ENCODE peak calls at places on chromosome 20, in five cellular contexts. B is adipocyte; X is activated naive CD4-positive, alpha-beta T cell treated with Interleukin-2 at 50 U/mL for 16 hours; I is fibroblast of pulmonary artery; D is non-pigmented ciliary epithelial cell. A is an unnamed sample.

GRCh38 chr20:51469578-51470520 is 72.7 kb downstream of the NFATC2 start:
- DNase-seq in D (no peak), I (no peak), B (no peak), X (no peak), A (no peak)

GRCh38 chr20:33132858-33133615 is 34.9 kb upstream of the BPIFA2 start:
- DNase-seq in I (no peak), D (no peak), X (no peak), B (no peak), A (no peak)

GRCh38 chr20:35673884-35674283 is 9.2 kb upstream of the CPNE1 start:
- DNase-seq in X (no peak), I (no peak), B (no peak), D (no peak), A (no peak)

GRCh38 chr20:31923388-31924271 is 28.2 kb downstream of the PDRG1 start:
- DNase-seq in D (no peak), B (no peak), I (peak), X (no peak), A (no peak)

GRCh38 chr20:62062661-62063600 is 2.8 kb downstream of the TAF4 start:
- DNase-seq in I (no peak), D (no peak), X (no peak), B (no peak), A (no peak)

GRCh38 chr20:3805594-3806264 is 9.6 kb downstream of the CDC25B start:
- DNase-seq in X (no peak), D (no peak), B (peak), I (peak), A (no peak)

GRCh38 chr20:49450281-49450707 is 32.2 kb downstream of the KCNB1 start:
- DNase-seq in I (no peak), B (no peak), X (no peak), D (no peak), A (no peak)

GRCh38 chr20:47814632-47815415 is 29.5 kb upstream of the SULF2 start:
- DNase-seq in I (no peak), X (no peak), B (no peak), D (no peak), A (no peak)

GRCh38 chr20:35055445-35056276 is 36.9 kb downstream of the TRPC4AP start:
- DNase-seq in D (no peak), I (peak), B (peak), X (no peak), A (no peak)

GRCh38 chr20:10508468-10509251 is 73.6 kb downstream of the SLX4IP start:
- DNase-seq in B (peak), I (peak), X (no peak), D (no peak), A (no peak)

GRCh38 chr20:41428285-41428684 is 61.7 kb upstream of the EMILIN3 start:
- DNase-seq in X (no peak), B (peak), I (peak), D (peak), A (peak)

GRCh38 chr20:39676857-39677351 is 714.8 kb downstream of the DHX35 start:
- DNase-seq in X (no peak), D (no peak), B (peak), I (peak), A (no peak)

GRCh38 chr20:57389695-57390603 is 1.2 kb upstream of the RBM38 start:
- DNase-seq in B (no peak), I (no peak), D (no peak), X (peak), A (no peak)

A was measured in kidney epithelial cell.